ENCODE peak calls at places on chromosomes 11 and 22, in five cellular contexts. M, Y, T, U and I are unnamed samples.

GRCh38 chr22:18100781-18101180 is 9.8 kb upstream of the TUBA8 start:
- DNase-seq in M (no peak), T (no peak), Y (no peak), U (no peak), I (no peak)

GRCh38 chr11:29009426-29009825 is 901.2 kb downstream of the METTL15 start:
- DNase-seq in T (no peak), Y (no peak), M (no peak), U (no peak), I (no peak)

GRCh38 chr11:59669611-59670009 is 773 bp upstream of the PATL1 start:
- DNase-seq in U (peak; percentile 78), T (no peak), M (no peak), Y (no peak), I (peak; percentile 53)

GRCh38 chr11:13494051-13494450 is 1.7 kb downstream of the PTH start:
- DNase-seq in T (no peak), M (no peak), U (no peak), Y (no peak), I (no peak)

GRCh38 chr22:33332538-33332937 is 274.4 kb upstream of the SYN3 start:
- DNase-seq in T (no peak), M (no peak), Y (no peak), U (no peak), I (no peak)

GRCh38 chr11:11089805-11090204 is 232.0 kb upstream of the ZBED5 start:
- DNase-seq in T (no peak), Y (no peak), U (no peak), M (no peak), I (no peak)

GRCh38 chr11:32396331-32396730 is 39.0 kb downstream of the WT1 start:
- DNase-seq in M (no peak), T (no peak), U (no peak), Y (no peak), I (no peak)

GRCh38 chr11:9461760-9462134 is 935 bp downstream of the ZNF143 start:
- DNase-seq in Y (peak; percentile 26), T (no peak), M (no peak), U (peak; percentile 37), I (peak; percentile 22)

GRCh38 chr11:96061730-96062524 is 138.0 kb upstream of the MTMR2 start:
- DNase-seq in U (no peak), Y (no peak), M (no peak), T (peak; percentile 54), I (peak; percentile 89)

GRCh38 chr11:60706931-60707330 is 7.5 kb downstream of the MS4A8 start:
- DNase-seq in Y (no peak), M (no peak), U (no peak), T (no peak), I (no peak)

GRCh38 chr11:31806186-31806943 is 4.8 kb downstream of the PAX6 start:
- DNase-seq in M (no peak), Y (no peak), U (no peak), T (no peak), I (no peak)

GRCh38 chr11:95715777-95716241 is 73.8 kb downstream of the FAM76B start:
- DNase-seq in Y (peak; percentile 86), M (no peak), U (peak; percentile 56), T (no peak), I (peak; percentile 87)

GRCh38 chr11:117834068-117834810 is 9.7 kb upstream of the FXYD2 start:
- DNase-seq in T (no peak), M (no peak), Y (no peak), U (no peak), I (no peak)

GRCh38 chr11:15213471-15214231 is 98.9 kb downstream of the INSC start:
- DNase-seq in M (no peak), T (no peak), Y (no peak), U (no peak), I (peak; percentile 58)

GRCh38 chr11:76267563-76267962 is 61.3 kb upstream of the WNT11 start:
- DNase-seq in Y (no peak), U (peak; percentile 14), T (no peak), M (no peak), I (no peak)

GRCh38 chr11:115933564-115933963 is 429.3 kb upstream of the CADM1 start:
- DNase-seq in U (no peak), Y (no peak), M (no peak), T (no peak), I (no peak)

GRCh38 chr11:72813740-72814138 is 472 bp upstream of the ATG16L2 start:
- DNase-seq in M (no peak), T (no peak), Y (no peak), U (peak; percentile 75), I (no peak)

GRCh38 chr22:25084405-25085107 is 115.1 kb upstream of the CRYBB3 start:
- DNase-seq in T (no peak), Y (no peak), M (no peak), U (no peak), I (no peak)

GRCh38 chr11:101582242-101583052 is 1.4 kb downstream of the TRPC6 start:
- DNase-seq in M (no peak), Y (no peak), T (no peak), U (no peak), I (peak; percentile 50)

GRCh38 chr11:35427158-35427557 is 7.8 kb upstream of the SLC1A2 start:
- DNase-seq in T (no peak), M (no peak), Y (no peak), U (peak; percentile 62), I (no peak)

GRCh38 chr11:134048028-134048427 is 20.8 kb upstream of the JAM3 start:
- DNase-seq in T (no peak), M (no peak), U (no peak), Y (no peak), I (no peak)

GRCh38 chr11:134047586-134047999 is 21.3 kb upstream of the JAM3 start:
- DNase-seq in M (no peak), T (no peak), Y (peak; percentile 31), U (peak; percentile 93), I (no peak)

GRCh38 chr11:134045799-134046635 is 22.9 kb upstream of the JAM3 start:
- DNase-seq in T (no peak), U (no peak), M (no peak), Y (peak; percentile 27), I (no peak)

GRCh38 chr11:134044514-134045284 is 24.2 kb upstream of the JAM3 start:
- DNase-seq in T (no peak), Y (no peak), U (no peak), M (no peak), I (no peak)

DNA sequence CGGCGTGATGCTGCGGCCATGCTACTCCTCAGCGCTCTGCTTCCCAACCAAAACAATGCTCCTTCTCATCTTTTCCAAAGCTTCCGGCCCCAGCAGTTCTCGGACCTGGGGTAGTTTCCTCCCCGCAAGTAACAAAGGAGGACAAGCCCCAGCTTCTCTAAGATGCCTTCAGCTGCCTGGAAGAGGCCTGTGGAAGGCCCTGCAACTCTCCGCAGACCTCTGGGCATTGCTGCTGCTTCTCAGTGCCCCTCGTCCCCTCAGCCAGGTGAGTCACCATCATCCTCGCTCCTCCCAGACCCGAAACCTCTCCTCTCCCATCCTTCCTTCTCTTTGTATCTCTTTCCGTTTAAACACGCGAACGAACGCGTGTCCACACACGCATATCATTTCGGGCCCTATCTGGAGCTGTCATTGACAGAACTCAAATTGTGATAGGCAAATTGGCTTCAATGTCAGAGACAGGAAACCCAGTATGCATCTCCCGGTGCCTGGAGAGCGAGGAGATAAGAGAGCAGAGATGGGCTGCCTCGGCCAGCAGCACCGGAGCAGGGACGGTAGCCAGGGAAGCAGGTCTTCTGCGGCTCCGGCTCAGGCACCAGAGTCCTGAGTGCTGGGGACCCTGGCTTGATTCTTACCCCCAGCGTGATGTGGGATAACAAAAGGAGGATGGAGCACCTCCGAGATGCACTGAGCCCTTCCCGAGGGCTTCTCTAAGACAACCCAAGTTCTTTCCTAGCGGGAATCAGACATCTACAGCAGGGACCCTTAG is 22.0 kb upstream of the JAM3 start:
- DNase-seq in M (no peak), T (no peak), Y (no peak), U (no peak), I (no peak)
- H3K4me3 ChIP-seq in M (no peak overlapping the region), T (no peak overlapping the region), Y (no peak overlapping the region), U (peak overlapping the region; percentile 2), I (no peak overlapping the region)

GRCh38 chr11:19713221-19714092 is 820 bp downstream of the NAV2 start:
- DNase-seq in U (no peak), T (no peak), M (no peak), Y (no peak), I (no peak)
- H3K4me3 ChIP-seq in U (peak overlapping the region; percentile 79), T (peak overlapping the region; percentile 84), M (peak overlapping the region; percentile 56), Y (no peak overlapping the region), I (peak overlapping the region; percentile 45)

DNA sequence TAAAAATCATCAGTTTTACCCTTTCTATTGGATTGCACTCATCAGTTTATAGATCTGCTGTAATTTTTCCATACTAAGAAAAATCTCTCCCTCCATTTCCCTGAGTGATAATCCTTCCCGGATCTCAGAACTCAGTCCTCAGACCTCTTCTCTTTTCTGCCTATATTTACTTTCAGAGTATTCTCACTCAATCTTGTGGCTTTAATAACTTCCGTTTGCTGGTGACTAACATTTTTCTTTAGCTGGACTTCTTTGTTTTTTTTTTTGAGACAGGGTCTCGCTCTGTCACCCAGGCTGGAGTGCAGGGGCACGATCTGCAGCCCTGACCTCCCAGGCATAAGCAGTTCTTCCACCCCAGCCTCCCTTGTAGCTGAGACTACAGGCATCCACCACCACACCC is 10.4 kb downstream of the ATXN10 start:
- DNase-seq in Y (peak; percentile 40), M (no peak), T (no peak), U (no peak), I (no peak)
- H3K4me3 ChIP-seq in Y (no peak overlapping the region), M (peak overlapping the region; percentile 36), T (no peak overlapping the region), U (no peak overlapping the region), I (no peak overlapping the region)

GRCh38 chr11:46239801-46240061 is 37.7 kb upstream of the CREB3L1 start:
- DNase-seq in U (peak; percentile 24), Y (no peak), T (no peak), M (no peak), I (peak; percentile 86)
- H3K4me3 ChIP-seq in U (no peak overlapping the region), Y (no peak overlapping the region), T (peak overlapping the region; percentile 59), M (no peak overlapping the region), I (no peak overlapping the region)

GRCh38 chr22:31752096-31752847 is 1.5 kb upstream of the DEPDC5 start:
- DNase-seq in Y (peak; percentile 43), U (no peak), M (no peak), T (no peak), I (no peak)
- H3K4me3 ChIP-seq in Y (peak overlapping the region; percentile 56), U (no peak overlapping the region), M (peak overlapping the region; percentile 95), T (no peak overlapping the region), I (no peak overlapping the region)

GRCh38 chr11:85736121-85736520 is 50.1 kb upstream of the CCDC89 start:
- DNase-seq in Y (no peak), T (no peak), U (no peak), M (no peak), I (no peak)
- H3K4me3 ChIP-seq in Y (no peak overlapping the region), T (no peak overlapping the region), U (no peak overlapping the region), M (no peak overlapping the region), I (no peak overlapping the region)

DNA sequence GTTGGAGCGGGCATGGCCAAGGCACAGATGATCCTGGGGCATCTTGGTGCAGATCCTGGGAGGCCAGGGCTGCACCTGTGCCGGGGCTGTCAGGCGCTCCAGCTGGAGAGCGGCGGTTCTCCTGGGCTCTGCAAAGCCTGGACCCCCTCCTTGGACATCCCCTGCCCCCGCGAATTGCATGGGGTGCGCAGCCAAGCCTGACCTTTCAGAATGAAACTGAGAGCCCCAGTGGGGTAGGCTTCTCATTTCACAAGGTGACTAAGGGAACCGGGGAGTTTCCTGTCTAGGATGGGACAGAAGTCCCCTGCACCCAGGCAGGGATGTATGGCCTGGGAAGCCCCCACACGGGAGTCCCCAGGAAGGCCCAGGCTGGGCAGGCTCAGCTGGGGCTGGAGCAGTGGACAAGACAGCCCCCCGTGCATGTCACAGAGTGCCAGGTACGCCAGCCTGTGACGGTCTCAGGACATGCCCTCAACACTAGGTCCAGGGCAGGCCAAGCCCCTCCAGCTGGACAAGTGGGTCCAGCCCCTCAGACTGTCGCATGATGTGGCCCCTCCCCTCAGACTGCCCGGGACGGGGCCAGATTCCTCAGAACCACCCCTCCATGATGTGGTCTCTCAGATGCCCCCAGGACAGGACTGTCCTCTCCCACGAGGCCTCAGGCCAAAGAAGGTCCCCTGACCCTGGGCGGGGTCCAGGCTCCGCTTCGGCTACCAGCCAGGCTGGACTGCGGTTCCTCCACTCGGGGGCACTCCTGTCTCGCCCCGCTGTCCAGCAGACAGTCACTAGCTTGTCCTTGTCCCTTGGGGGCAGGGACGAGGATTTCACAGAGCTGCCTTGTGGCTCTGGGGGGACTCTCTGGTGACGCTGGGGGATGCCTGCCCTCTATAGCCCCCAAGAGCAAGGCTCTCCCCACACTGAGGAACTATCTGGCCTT is 2.3 kb downstream of the LSP1 start:
- DNase-seq in T (no peak), M (no peak), Y (no peak), U (no peak), I (no peak)
- H3K4me3 ChIP-seq in T (no peak overlapping the region), M (no peak overlapping the region), Y (no peak overlapping the region), U (no peak overlapping the region), I (no peak overlapping the region)